ENCODE peak calls at places on chromosomes 1 and 21, in five cellular contexts. J is GOT3; V is dorsolateral prefrontal cortex; Y is stimulated activated CD4-positive, alpha-beta T cell treated with anti-CD3 and anti-CD28 coated beads, Interleukin-2, amount 100 ng/mL, for 48 hours; E is COR-L47. R is an unnamed sample.

GRCh38 chr1:8259498-8260290 is 58.2 kb upstream of the SLC45A1 start:
- DNase-seq in J (no peak), Y (no peak), V (no peak), E (no peak), R (peak)

GRCh38 chr1:199808110-199808870 is 219.2 kb upstream of the NR5A2 start:
- DNase-seq in Y (no peak), E (no peak), V (no peak), J (no peak), R (no peak)

GRCh38 chr1:167628754-167629515 is 1.1 kb upstream of the RCSD1 start:
- DNase-seq in E (no peak), J (no peak), Y (no peak), V (no peak), R (no peak)

GRCh38 chr21:35658242-35658641 is 402.1 kb downstream of the SETD4 start:
- DNase-seq in Y (no peak), J (no peak), V (no peak), E (no peak), R (no peak)

GRCh38 chr1:15384301-15384901 is 25.3 kb upstream of the EFHD2 start:
- DNase-seq in Y (no peak), J (no peak), E (no peak), V (peak), R (no peak)

GRCh38 chr1:239976130-239976968 is 115.3 kb upstream of the FMN2 start:
- DNase-seq in E (peak), V (peak), Y (peak), J (no peak), R (peak)

GRCh38 chr1:153573351-153573750 is 7.7 kb upstream of the S100A2 start:
- DNase-seq in Y (no peak), E (no peak), V (no peak), J (no peak), R (no peak)

GRCh38 chr1:79388694-79389361 is 382.3 kb upstream of the ADGRL4 start:
- DNase-seq in E (peak), Y (no peak), V (no peak), J (no peak), R (no peak)

GRCh38 chr1:12245116-12245515 is 15.3 kb downstream of the VPS13D start:
- DNase-seq in V (no peak), E (no peak), Y (no peak), J (no peak), R (no peak)

GRCh38 chr1:18870325-18870865 is 10.9 kb upstream of the TAS1R2 start:
- DNase-seq in Y (no peak), J (no peak), E (no peak), V (no peak), R (no peak)

GRCh38 chr1:7655354-7655753 is 115.7 kb upstream of the VAMP3 start:
- DNase-seq in J (no peak), V (no peak), Y (no peak), E (no peak), R (no peak)

GRCh38 chr1:176949033-176949662 is 215.4 kb downstream of the ASTN1 start:
- DNase-seq in Y (peak), E (no peak), V (no peak), J (peak), R (peak)

GRCh38 chr1:8702121-8702520 is 115.3 kb downstream of the RERE start:
- DNase-seq in Y (no peak), V (no peak), E (peak), J (no peak), R (peak)

GRCh38 chr1:57494679-57495078 is 70.8 kb upstream of the DAB1 start:
- DNase-seq in V (no peak), J (no peak), Y (no peak), E (peak), R (no peak)

GRCh38 chr1:232952514-232953175 is 2.2 kb downstream of the NTPCR start:
- DNase-seq in J (no peak), Y (peak), E (peak), V (no peak), R (peak)

GRCh38 chr1:211606327-211606913 is 27.5 kb upstream of the SLC30A1 start:
- DNase-seq in V (no peak), Y (no peak), E (no peak), J (no peak), R (no peak)

GRCh38 chr1:1205769-1206375 is 520 bp downstream of the TNFRSF18 start:
- DNase-seq in V (no peak), E (no peak), Y (no peak), J (no peak), R (no peak)

R was measured in colonic mucosa.